ENCODE peak calls at places on chromosomes 3 and 15, in six cellular contexts. P is caudate nucleus, F is neural progenitor cell, S is pancreas, T is Peyer's patch, V is astrocyte of the spinal cord. W is an unnamed sample.

GRCh38 chr3:54146383-54147239 is 24.3 kb downstream of the CACNA2D3 start:
- DNase-seq in P (peak), F (peak), S (peak), T (peak), V (no peak), W (peak)

GRCh38 chr3:138833908-138834358 is 795 bp downstream of the PIK3CB start:
- DNase-seq in P (no peak), F (peak), S (no peak), T (peak), V (peak), W (no peak)

GRCh38 chr3:40580494-40581091 is 55.8 kb downstream of the ZNF621 start:
- DNase-seq in P (peak), F (peak), S (peak), T (peak), V (peak), W (peak)

GRCh38 chr3:151976211-151977050 is 103.0 kb downstream of the SUCNR1 start:
- DNase-seq in P (no peak), F (no peak), S (no peak), T (no peak), V (peak), W (peak)

GRCh38 chr15:90675464-90675863 is 41.7 kb upstream of the BLM start:
- DNase-seq in P (no peak), F (no peak), S (no peak), T (no peak), V (no peak), W (no peak)

GRCh38 chr3:128698211-128699011 is 27.6 kb upstream of the RAB7A start:
- DNase-seq in P (no peak), F (peak), S (peak), T (peak), V (peak), W (peak)

GRCh38 chr3:149954812-149955211 is 15.9 kb downstream of the PFN2 start:
- DNase-seq in P (no peak), F (no peak), S (no peak), T (no peak), V (no peak), W (no peak)

GRCh38 chr3:29335438-29335837 is 54.6 kb downstream of the RBMS3 start:
- DNase-seq in P (no peak), F (peak), S (peak), T (peak), V (peak), W (peak)

GRCh38 chr15:93300796-93301195 is 211.8 kb upstream of the RGMA start:
- DNase-seq in P (no peak), F (no peak), S (no peak), T (no peak), V (no peak), W (no peak)

GRCh38 chr3:124559650-124560405 is 170.4 kb upstream of the UMPS start:
- DNase-seq in P (peak), F (peak), S (peak), T (peak), V (peak), W (peak)

GRCh38 chr3:134030801-134031619 is 1.3 kb upstream of the SLCO2A1 start:
- DNase-seq in P (no peak), F (no peak), S (no peak), T (no peak), V (no peak), W (no peak)

GRCh38 chr15:96893159-96893906 is 562.8 kb downstream of the NR2F2 start:
- DNase-seq in P (no peak), F (peak), S (no peak), T (no peak), V (peak), W (peak)

GRCh38 chr3:159548675-159549335 is 439.8 kb upstream of the IL12A start:
- DNase-seq in P (no peak), F (no peak), S (no peak), T (no peak), V (peak), W (no peak)

GRCh38 chr3:76026379-76026778 is 241.0 kb upstream of the ZNF717 start:
- DNase-seq in P (no peak), F (no peak), S (no peak), T (no peak), V (peak), W (no peak)

GRCh38 chr3:138426211-138426610 is 8.2 kb upstream of the ESYT3 start:
- DNase-seq in P (no peak), F (peak), S (no peak), T (no peak), V (no peak), W (peak)

GRCh38 chr15:67361100-67361499 is 106.5 kb downstream of the IQCH start:
- DNase-seq in P (no peak), F (no peak), S (no peak), T (no peak), V (no peak), W (no peak)

GRCh38 chr15:39594056-39594763 is 13.3 kb downstream of the THBS1 start:
- DNase-seq in P (no peak), F (no peak), S (no peak), T (peak), V (peak), W (peak)

GRCh38 chr3:52521881-52522650 is 11.6 kb downstream of the NT5DC2 start:
- DNase-seq in P (no peak), F (no peak), S (peak), T (no peak), V (no peak), W (no peak)

GRCh38 chr3:176953106-176954080 is 243.9 kb downstream of the TBL1XR1 start:
- DNase-seq in P (no peak), F (no peak), S (no peak), T (peak), V (peak), W (peak)

GRCh38 chr15:60536314-60536713 is 57.4 kb upstream of the ICE2 start:
- DNase-seq in P (no peak), F (no peak), S (no peak), T (no peak), V (no peak), W (peak)

GRCh38 chr3:25423780-25424179 is 4.3 kb upstream of the RARB start:
- DNase-seq in P (no peak), F (no peak), S (no peak), T (no peak), V (peak), W (peak)

GRCh38 chr15:69976366-69976994 is 121.2 kb downstream of the TLE3 start:
- DNase-seq in P (no peak), F (peak), S (no peak), T (no peak), V (peak), W (peak)

GRCh38 chr3:97914390-97914789 is 57.8 kb downstream of the RIOX2 start:
- DNase-seq in P (no peak), F (no peak), S (no peak), T (no peak), V (peak), W (no peak)

GRCh38 chr3:39249453-39250115 is 30.3 kb downstream of the CX3CR1 start:
- DNase-seq in P (no peak), F (no peak), S (no peak), T (no peak), V (no peak), W (no peak)

GRCh38 chr3:100114413-100115030 is at the start of gene FILIP1L:
- DNase-seq in P (no peak), F (no peak), S (no peak), T (no peak), V (no peak), W (no peak)

GRCh38 chr15:75655911-75656310 is 8.2 kb downstream of the SNX33 start:
- DNase-seq in P (no peak), F (no peak), S (no peak), T (no peak), V (no peak), W (no peak)

GRCh38 chr15:39153718-39154117 is 427.2 kb upstream of the THBS1 start:
- DNase-seq in P (no peak), F (no peak), S (no peak), T (peak), V (no peak), W (no peak)